ENCODE peak calls at places on chromosomes 16 and 17, in ten cellular contexts. Q is stomach, I is heart left ventricle, Y is cardiac muscle cell, E is aorta, R is osteoblast, F is hypothalamus, J is globus pallidus, P is iPS-NIHi11, D is germinal center. U is an unnamed sample.

GRCh38 chr16:85385463-85386331 is 227.4 kb upstream of the GSE1 start:
- DNase-seq in E (peak), P (no peak), Y (no peak), J (no peak), F (no peak), Q (no peak), D (no peak), I (peak), R (no peak), U (no peak)

GRCh38 chr16:27748868-27749546 is 199.1 kb downstream of the KATNIP start:
- DNase-seq in Y (peak), I (no peak), P (peak), R (peak), F (peak), Q (no peak), D (peak), E (no peak), J (peak), U (no peak)

GRCh38 chr16:81241706-81242105 is 3.2 kb downstream of the BCO1 start:
- DNase-seq in J (no peak), I (no peak), P (no peak), Q (no peak), E (no peak), D (no peak), Y (no peak), F (no peak), R (no peak), U (no peak)

GRCh38 chr17:6729531-6729930 is 16.4 kb upstream of the SLC13A5 start:
- DNase-seq in F (no peak), Y (no peak), E (no peak), P (no peak), D (no peak), I (no peak), J (no peak), Q (no peak), R (no peak), U (no peak)

GRCh38 chr16:79190542-79190941 is 410.0 kb downstream of the MAF start:
- DNase-seq in P (no peak), J (no peak), Y (no peak), F (no peak), Q (no peak), D (no peak), E (no peak), I (no peak), R (no peak), U (no peak)

GRCh38 chr17:79325707-79326106 is 251.1 kb downstream of the ENGASE start:
- DNase-seq in Y (peak), Q (no peak), F (no peak), I (no peak), J (no peak), D (no peak), E (peak), R (no peak), P (peak), U (no peak)

GRCh38 chr16:2808181-2808580 is 8.9 kb upstream of the PRSS21 start:
- DNase-seq in I (no peak), F (no peak), P (no peak), D (no peak), R (no peak), Y (no peak), E (peak), Q (no peak), J (no peak), U (no peak)

GRCh38 chr17:38538906-38539305 is 66.8 kb downstream of the SRCIN1 start:
- DNase-seq in F (no peak), D (no peak), I (no peak), E (no peak), Q (peak), R (no peak), Y (no peak), P (no peak), J (no peak), U (no peak)

GRCh38 chr17:75514299-75515228 is 773 bp downstream of the CASKIN2 start:
- DNase-seq in Y (no peak), J (peak), I (peak), Q (no peak), P (peak), D (no peak), R (peak), F (peak), E (no peak), U (no peak)

GRCh38 chr17:64005734-64006167 is 7.6 kb downstream of the PRR29 start:
- DNase-seq in I (no peak), Q (peak), P (peak), D (no peak), Y (no peak), F (no peak), R (peak), E (peak), J (no peak), U (no peak)

GRCh38 chr16:46801428-46802049 is 29.4 kb downstream of the C16orf87 start:
- DNase-seq in F (no peak), D (no peak), Y (peak), Q (no peak), E (no peak), P (peak), I (no peak), J (no peak), R (peak), U (no peak)

GRCh38 chr17:41008811-41009210 is at the start of gene KRTAP3-1:
- DNase-seq in E (no peak), Y (no peak), R (no peak), F (no peak), Q (no peak), I (no peak), D (no peak), J (no peak), P (no peak), U (no peak)

GRCh38 chr16:57725077-57725953 is 10.3 kb upstream of the KATNB1 start:
- DNase-seq in D (no peak), P (no peak), R (peak), Y (no peak), I (no peak), Q (no peak), E (peak), J (no peak), F (no peak), U (no peak)

GRCh38 chr16:81493755-81494433 is 49.3 kb downstream of the CMIP start:
- DNase-seq in E (peak), J (no peak), P (peak), I (peak), D (no peak), Q (peak), F (no peak), R (peak), Y (peak), U (no peak)

GRCh38 chr16:86524029-86524428 is 13.7 kb downstream of the FOXF1 start:
- DNase-seq in F (no peak), I (no peak), J (no peak), Y (no peak), P (no peak), E (peak), D (no peak), Q (no peak), R (peak), U (no peak)

GRCh38 chr16:4360538-4361021 is 9.5 kb upstream of the PAM16 start:
- DNase-seq in P (peak), F (no peak), Y (peak), Q (no peak), D (no peak), R (peak), I (no peak), J (no peak), E (no peak), U (no peak)

GRCh38 chr16:81410643-81411235 is 33.9 kb upstream of the CMIP start:
- DNase-seq in Q (no peak), J (no peak), R (no peak), Y (no peak), I (no peak), F (no peak), P (peak), E (peak), D (no peak), U (no peak)

GRCh38 chr17:9843152-9844010 is 17.7 kb downstream of the GLP2R start:
- DNase-seq in I (no peak), R (no peak), J (no peak), F (no peak), Y (no peak), E (no peak), Q (no peak), P (no peak), D (no peak), U (no peak)

GRCh38 chr17:3526491-3526890 is 31.1 kb downstream of the TRPV3 start:
- DNase-seq in E (no peak), Y (no peak), D (no peak), P (no peak), J (no peak), R (no peak), F (no peak), Q (no peak), I (no peak), U (no peak)

GRCh38 chr16:67387479-67388079 is 5.7 kb downstream of the TPPP3 start:
- DNase-seq in F (no peak), P (no peak), D (no peak), Y (no peak), E (peak), R (peak), J (no peak), I (no peak), Q (no peak), U (no peak)